ENCODE peak calls at places on chromosomes 2 and 18, in ten cellular contexts. J is iris pigment epithelial cell; M is fibroblast of the conjunctiva; U is iPS DF 6.9; X is stimulated activated CD8-positive, alpha-beta memory T cell treated with anti-CD3 and anti-CD28 coated beads, Interleukin-4, amount 100 ng/mL, for 48 hours; I is midbrain; P is ELR; C is left colon; Y is uterus; L is WTC11. H is an unnamed sample.

GRCh38 chr2:147525724-147526489 is 318.9 kb upstream of the ACVR2A start:
- DNase-seq in C (no peak), P (no peak), Y (no peak), U (no peak), M (no peak), X (no peak), J (no peak), L (no peak), I (peak), H (no peak)

GRCh38 chr18:74289137-74289536 is 2.6 kb downstream of the CYB5A start:
- DNase-seq in Y (no peak), X (no peak), M (no peak), J (peak), U (no peak), P (peak), I (no peak), C (no peak), L (no peak), H (no peak)

GRCh38 chr2:176088937-176089842 is 3.3 kb upstream of the HOXD13 start:
- DNase-seq in C (no peak), P (no peak), U (no peak), M (no peak), I (no peak), L (no peak), J (no peak), Y (no peak), X (no peak), H (no peak)

GRCh38 chr2:191299009-191299408 is 53.8 kb downstream of the MYO1B start:
- DNase-seq in U (no peak), M (no peak), J (peak), X (no peak), I (no peak), L (no peak), Y (no peak), P (peak), C (no peak), H (no peak)

GRCh38 chr2:11616851-11617415 is 53.1 kb downstream of the NTSR2 start:
- DNase-seq in I (no peak), P (no peak), C (no peak), X (no peak), U (no peak), J (no peak), Y (no peak), M (no peak), L (no peak), H (no peak)

GRCh38 chr18:37219257-37219656 is 346.3 kb downstream of the CELF4 start:
- DNase-seq in M (no peak), P (no peak), X (no peak), J (no peak), U (no peak), I (no peak), L (no peak), C (no peak), Y (no peak), H (no peak)

GRCh38 chr2:196170202-196170680 is 1.1 kb downstream of the STK17B start:
- DNase-seq in L (no peak), I (no peak), Y (no peak), J (peak), C (peak), P (peak), U (no peak), X (peak), M (no peak), H (no peak)

GRCh38 chr2:23502096-23502495 is 117.1 kb downstream of the KLHL29 start:
- DNase-seq in L (no peak), M (no peak), X (no peak), J (no peak), C (no peak), U (no peak), I (peak), P (no peak), Y (no peak), H (no peak)

GRCh38 chr2:105775809-105776559 is 31.3 kb downstream of the NCK2 start:
- DNase-seq in X (no peak), I (no peak), J (no peak), M (no peak), C (no peak), U (no peak), Y (no peak), P (no peak), L (no peak), H (no peak)

GRCh38 chr18:48497863-48498262 is 41.0 kb upstream of the CTIF start:
- DNase-seq in L (no peak), I (no peak), P (no peak), C (no peak), X (no peak), J (no peak), Y (no peak), U (no peak), M (no peak), H (no peak)

GRCh38 chr2:39487398-39488250 is 50.5 kb upstream of the MAP4K3 start:
- DNase-seq in I (no peak), U (no peak), M (no peak), Y (no peak), X (no peak), L (no peak), J (peak), C (no peak), P (peak), H (no peak)

GRCh38 chr2:158315803-158316413 is 140.6 kb downstream of the CCDC148 start:
- DNase-seq in I (no peak), P (no peak), M (no peak), Y (no peak), J (no peak), X (no peak), C (no peak), U (no peak), L (no peak), H (no peak)